ENCODE peak calls at places on chromosome 16, in six cellular contexts. C, V, S, Q, H and P are unnamed samples.

GRCh38 chr16:28951410-28951943 is 740 bp downstream of the NFATC2IP start:
- DNase-seq in H (no peak), C (no peak), Q (no peak), S (no peak), V (no peak), P (no peak)

GRCh38 chr16:56946767-56947603 is 14.8 kb upstream of the CETP start:
- DNase-seq in S (no peak), C (no peak), H (no peak), Q (no peak), V (no peak), P (no peak)

GRCh38 chr16:21568502-21569189 is 30.7 kb upstream of the METTL9 start:
- DNase-seq in Q (no peak), V (no peak), S (no peak), C (no peak), H (no peak), P (peak)

GRCh38 chr16:47753620-47754019 is 292.5 kb downstream of the PHKB start:
- DNase-seq in H (no peak), Q (no peak), S (no peak), V (no peak), C (no peak), P (no peak)

GRCh38 chr16:22638393-22639206 is 127.9 kb downstream of the NPIPB5 start:
- DNase-seq in C (no peak), H (no peak), Q (no peak), S (no peak), V (no peak), P (no peak)

GRCh38 chr16:87918314-87918713 is 18.0 kb downstream of the CA5A start:
- DNase-seq in H (no peak), S (no peak), Q (no peak), C (no peak), V (no peak), P (no peak)

GRCh38 chr16:89633064-89633631 is 19.7 kb downstream of the DPEP1 start:
- DNase-seq in V (no peak), S (peak), C (no peak), Q (peak), H (no peak), P (no peak)

GRCh38 chr16:62014534-62014933 is 21.7 kb downstream of the CDH8 start:
- DNase-seq in S (no peak), Q (no peak), C (no peak), V (no peak), H (no peak), P (no peak)

GRCh38 chr16:15618392-15618791 is 24.6 kb downstream of the MARF1 start:
- DNase-seq in H (no peak), V (no peak), C (no peak), S (no peak), Q (no peak), P (no peak)

GRCh38 chr16:75481475-75481874 is 13.8 kb downstream of the CHST6 start:
- DNase-seq in H (no peak), C (no peak), S (no peak), Q (peak), V (no peak), P (peak)

GRCh38 chr16:87344931-87345631 is 27.9 kb upstream of the C16orf95 start:
- DNase-seq in Q (no peak), S (no peak), C (peak), V (peak), H (peak), P (peak)

GRCh38 chr16:51430716-51431369 is 279.8 kb upstream of the SALL1 start:
- DNase-seq in V (no peak), S (no peak), H (no peak), C (no peak), Q (no peak), P (no peak)

GRCh38 chr16:55294947-55295346 is 29.1 kb upstream of the IRX6 start:
- DNase-seq in V (no peak), Q (no peak), S (no peak), H (no peak), C (no peak), P (no peak)

GRCh38 chr16:77913738-77914263 is 108.5 kb upstream of the CLEC3A start:
- DNase-seq in Q (no peak), S (no peak), V (no peak), C (no peak), H (no peak), P (no peak)

GRCh38 chr16:12184419-12184831 is 207.9 kb downstream of the SNX29 start:
- DNase-seq in Q (no peak), H (no peak), V (no peak), C (no peak), S (no peak), P (no peak)

GRCh38 chr16:77677129-77677528 is 45.2 kb upstream of the NUDT7 start:
- DNase-seq in Q (no peak), H (no peak), C (no peak), S (no peak), V (no peak), P (no peak)

GRCh38 chr16:87897563-87898505 is 28.5 kb upstream of the SLC7A5 start:
- DNase-seq in C (no peak), Q (no peak), V (no peak), H (peak), S (no peak), P (no peak)

GRCh38 chr16:49858200-49859129 is 2.6 kb upstream of the ZNF423 start:
- DNase-seq in C (peak), H (no peak), V (no peak), Q (peak), S (no peak), P (peak)

GRCh38 chr16:49651226-49651625 is 204.7 kb downstream of the ZNF423 start:
- DNase-seq in H (no peak), C (no peak), Q (no peak), V (peak), S (no peak), P (peak)

GRCh38 chr16:4194661-4195060 is 47.2 kb downstream of the SRL start:
- DNase-seq in Q (no peak), S (no peak), C (no peak), H (no peak), V (no peak), P (no peak)

GRCh38 chr16:87896924-87897562 is 27.7 kb upstream of the SLC7A5 start:
- DNase-seq in C (no peak), V (no peak), H (no peak), Q (no peak), S (no peak), P (no peak)

GRCh38 chr16:68298312-68298711 is 12.4 kb downstream of the SLC7A6OS start:
- DNase-seq in V (no peak), S (no peak), C (no peak), H (no peak), Q (no peak), P (no peak)

GRCh38 chr16:26273607-26274006 is 581.8 kb downstream of the HS3ST4 start:
- DNase-seq in H (no peak), Q (no peak), V (no peak), S (no peak), C (no peak), P (no peak)

GRCh38 chr16:87060026-87060986 is 256.9 kb downstream of the C16orf95 start:
- DNase-seq in S (no peak), H (no peak), C (peak), Q (no peak), V (no peak), P (no peak)

GRCh38 chr16:56356276-56357241 is 68.8 kb downstream of the AMFR start:
- DNase-seq in V (peak), S (peak), C (peak), H (peak), Q (peak), P (peak)

GRCh38 chr16:17358846-17359245 is 111.9 kb downstream of the XYLT1 start:
- DNase-seq in Q (no peak), S (no peak), H (no peak), V (no peak), C (no peak), P (no peak)

GRCh38 chr16:4873091-4873490 is 25.8 kb downstream of the UBN1 start:
- DNase-seq in Q (no peak), S (no peak), C (no peak), H (no peak), V (no peak), P (no peak)

GRCh38 chr16:88893127-88893968 is 26.9 kb upstream of the PABPN1L start:
- DNase-seq in V (no peak), Q (no peak), C (no peak), S (no peak), H (no peak), P (no peak)

GRCh38 chr16:86619263-86619935 is 41.0 kb downstream of the FOXL1 start:
- DNase-seq in H (no peak), S (no peak), Q (peak), C (no peak), V (no peak), P (no peak)

GRCh38 chr16:48608871-48609452 is 1.0 kb downstream of the N4BP1 start:
- DNase-seq in C (no peak), S (no peak), Q (no peak), H (no peak), V (no peak), P (no peak)

GRCh38 chr16:4660454-4661007 is 32.8 kb upstream of the NUDT16L1 start:
- DNase-seq in S (no peak), C (peak), V (peak), Q (no peak), H (peak), P (peak)

GRCh38 chr16:86946396-86946795 is 368.0 kb downstream of the FOXL1 start:
- DNase-seq in V (no peak), S (no peak), H (no peak), Q (peak), C (peak), P (peak)

GRCh38 chr16:31201511-31202401 is 804 bp downstream of the PYCARD start:
- DNase-seq in C (no peak), S (no peak), H (no peak), Q (no peak), V (peak), P (peak)

GRCh38 chr16:70434489-70435260 is 4.2 kb downstream of the ST3GAL2 start:
- DNase-seq in C (no peak), Q (no peak), V (no peak), S (no peak), H (no peak), P (no peak)

GRCh38 chr16:30977502-30977901 is 7.5 kb upstream of the HSD3B7 start:
- DNase-seq in C (peak), Q (no peak), V (no peak), S (no peak), H (no peak), P (no peak)

GRCh38 chr16:77732241-77732946 is 10.1 kb downstream of the NUDT7 start:
- DNase-seq in H (no peak), C (no peak), Q (no peak), V (no peak), S (no peak), P (no peak)

GRCh38 chr16:8931864-8932263 is 31.8 kb downstream of the USP7 start:
- DNase-seq in H (peak), Q (no peak), V (no peak), S (no peak), C (peak), P (no peak)

GRCh38 chr16:53433930-53434435 is 288 bp upstream of the RBL2 start:
- DNase-seq in Q (peak), H (peak), V (no peak), S (peak), C (peak), P (no peak)

GRCh38 chr16:84687715-84688114 is 12.1 kb upstream of the USP10 start:
- DNase-seq in Q (no peak), C (peak), V (no peak), H (no peak), S (no peak), P (no peak)

GRCh38 chr16:68232335-68232734 is 3.6 kb downstream of the ESRP2 start:
- DNase-seq in S (no peak), Q (no peak), C (no peak), V (peak), H (no peak), P (peak)

GRCh38 chr16:1724491-1724890 is 18.5 kb downstream of the MAPK8IP3 start:
- DNase-seq in Q (no peak), V (no peak), S (no peak), H (no peak), C (no peak), P (no peak)

GRCh38 chr16:1721372-1721771 is 15.4 kb downstream of the MAPK8IP3 start:
- DNase-seq in S (no peak), H (no peak), V (no peak), Q (no peak), C (no peak), P (no peak)

GRCh38 chr16:1726661-1727502 is 20.9 kb downstream of the MAPK8IP3 start:
- DNase-seq in V (no peak), C (no peak), Q (no peak), S (no peak), H (no peak), P (no peak)

GRCh38 chr16:1727651-1728624 is 21.9 kb downstream of the MAPK8IP3 start:
- DNase-seq in H (no peak), C (no peak), V (no peak), S (no peak), Q (no peak), P (no peak)

DNA sequence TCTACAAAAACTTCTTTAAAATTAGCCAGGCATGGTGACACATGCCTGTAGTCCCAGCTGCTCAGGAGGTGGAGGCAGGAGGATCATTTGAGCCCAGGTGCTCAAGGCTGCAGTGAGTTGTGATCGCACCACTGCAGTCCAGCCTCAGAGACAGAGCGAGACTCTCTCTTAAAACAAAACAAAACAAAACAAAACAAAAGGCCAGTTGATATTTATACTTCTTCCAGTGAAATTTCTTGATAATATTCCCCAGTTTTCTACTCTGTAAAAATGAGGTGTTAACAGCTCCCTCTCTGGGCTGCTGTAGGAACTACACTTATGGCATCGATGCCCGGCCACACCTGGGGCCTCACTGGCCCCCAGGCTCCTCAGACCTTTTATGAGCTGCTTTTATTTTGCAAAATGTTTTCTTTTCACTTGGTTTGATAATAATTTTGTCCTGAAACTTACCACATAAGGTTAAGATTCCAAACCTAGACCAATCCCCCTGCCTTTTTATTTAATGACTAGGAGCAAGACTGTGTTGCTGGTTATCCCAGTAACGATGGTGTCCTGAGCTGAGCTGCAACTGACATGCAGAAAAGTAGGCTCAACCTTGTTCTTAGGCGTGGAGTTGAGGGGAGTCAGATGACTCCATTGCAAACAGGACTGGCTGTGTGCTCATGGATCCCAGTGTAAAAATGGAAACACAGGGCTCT is 17.6 kb downstream of the MAPK8IP3 start:
- DNase-seq in Q (peak), C (peak), S (no peak), V (no peak), H (peak), P (no peak)
- H3K27ac ChIP-seq in Q (peak), C (no peak), S (peak), V (no peak), H (no peak), P (peak)

GRCh38 chr16:11078812-11079459 is 134.6 kb downstream of the CLEC16A start:
- DNase-seq in C (peak), H (no peak), V (no peak), Q (no peak), S (no peak), P (no peak)
- H3K27ac ChIP-seq in C (peak), H (no peak), V (peak), Q (no peak), S (no peak), P (peak)

GRCh38 chr16:67011274-67011673 is 17.7 kb upstream of the CBFB start:
- DNase-seq in V (no peak), Q (no peak), H (no peak), S (no peak), C (no peak), P (no peak)
- H3K27ac ChIP-seq in V (no peak), Q (no peak), H (no peak), S (no peak), C (no peak), P (no peak)

GRCh38 chr16:81095653-81095952 is 592 bp downstream of the GCSH start:
- DNase-seq in H (no peak), C (no peak), Q (no peak), S (no peak), V (no peak), P (no peak)

GRCh38 chr16:81094771-81095251 is 1.4 kb downstream of the GCSH start:
- DNase-seq in Q (no peak), V (no peak), S (no peak), C (no peak), H (no peak), P (no peak)

GRCh38 chr16:81097230-81097629 is 1.0 kb upstream of the GCSH start:
- DNase-seq in V (no peak), C (no peak), H (no peak), S (no peak), Q (no peak), P (no peak)

GRCh38 chr16:81095953-81096714 is at the start of gene GCSH:
- DNase-seq in Q (peak), C (peak), V (peak), H (peak), S (peak), P (peak)

DNA sequence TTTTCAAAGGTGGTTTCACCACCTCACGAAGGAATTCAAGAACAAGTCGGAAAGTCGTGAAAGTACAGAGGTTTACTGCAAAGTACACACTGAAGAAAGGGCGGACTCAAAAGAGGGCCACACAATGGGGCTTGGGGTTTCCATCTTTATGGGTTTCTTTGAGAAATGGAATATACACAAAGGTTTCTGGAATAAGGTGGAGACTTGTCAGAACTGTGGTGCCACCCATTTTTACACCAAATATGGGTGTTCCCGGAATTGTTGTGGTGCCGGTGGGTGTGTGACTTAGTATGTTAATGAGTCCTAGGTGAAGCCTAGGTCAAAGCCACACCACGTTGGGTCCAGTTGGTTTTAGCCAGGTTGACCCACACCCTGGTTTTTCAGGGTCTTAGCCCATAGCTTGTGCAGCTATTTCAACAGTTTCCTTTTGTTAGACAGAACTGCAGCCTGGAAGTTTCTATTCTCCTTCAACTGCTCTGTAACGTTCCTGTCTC is 567 bp upstream of the GCSH start:
- DNase-seq in S (no peak), V (no peak), C (no peak), H (no peak), Q (no peak), P (no peak)
- H3K27ac ChIP-seq in S (peak), V (peak), C (no peak), H (no peak), Q (peak), P (peak)